ENCODE peak calls at places on chromosomes 6 and 20, in six cellular contexts. Y, G, A, S, K and E are unnamed samples.

GRCh38 chr6:94269256-94269655 is 849.9 kb upstream of the EPHA7 start:
- DNase-seq in Y (no peak), G (no peak), A (no peak), S (no peak), K (no peak), E (no peak)

GRCh38 chr6:6436946-6437345 is 116.5 kb upstream of the F13A1 start:
- DNase-seq in Y (no peak), G (no peak), A (no peak), S (no peak), K (no peak), E (no peak)

GRCh38 chr20:63635431-63636141 is 8.7 kb upstream of the GMEB2 start:
- DNase-seq in Y (no peak), G (no peak), A (no peak), S (peak), K (peak), E (no peak)

GRCh38 chr6:138227316-138227781 is 9.1 kb upstream of the PBOV1 start:
- DNase-seq in Y (no peak), G (no peak), A (no peak), S (peak), K (no peak), E (no peak)

GRCh38 chr6:108707328-108707976 is 140.8 kb upstream of the ARMC2 start:
- DNase-seq in Y (peak), G (no peak), A (no peak), S (no peak), K (no peak), E (no peak)

GRCh38 chr20:24577271-24577909 is 108.0 kb downstream of the SYNDIG1 start:
- DNase-seq in Y (no peak), G (no peak), A (no peak), S (no peak), K (no peak), E (no peak)

GRCh38 chr6:43013020-43013842 is 515 bp downstream of the MEA1 start:
- DNase-seq in Y (peak), G (no peak), A (no peak), S (no peak), K (no peak), E (no peak)

GRCh38 chr20:43893930-43894329 is 20.7 kb upstream of the TOX2 start:
- DNase-seq in Y (peak), G (no peak), A (no peak), S (no peak), K (no peak), E (no peak)

GRCh38 chr6:129947797-129948196 is 70.6 kb upstream of the L3MBTL3 start:
- DNase-seq in Y (no peak), G (no peak), A (no peak), S (no peak), K (no peak), E (no peak)

GRCh38 chr6:137904822-137905617 is 38.0 kb downstream of the TNFAIP3 start:
- DNase-seq in Y (peak), G (no peak), A (no peak), S (no peak), K (peak), E (no peak)

GRCh38 chr20:13041574-13042457 is 33.0 kb downstream of the SPTLC3 start:
- DNase-seq in Y (peak), G (no peak), A (no peak), S (no peak), K (no peak), E (no peak)

GRCh38 chr6:106581468-106581867 is 47.8 kb downstream of the RTN4IP1 start:
- DNase-seq in Y (no peak), G (no peak), A (no peak), S (no peak), K (no peak), E (no peak)

GRCh38 chr6:14384175-14384949 is 266.8 kb downstream of the CD83 start:
- DNase-seq in Y (no peak), G (no peak), A (no peak), S (no peak), K (no peak), E (no peak)

GRCh38 chr6:33714385-33715040 is 3.0 kb upstream of the UQCC2 start:
- DNase-seq in Y (no peak), G (no peak), A (no peak), S (no peak), K (no peak), E (no peak)

GRCh38 chr20:63325554-63326313 is 32.7 kb downstream of the COL20A1 start:
- DNase-seq in Y (no peak), G (no peak), A (peak), S (peak), K (no peak), E (no peak)

GRCh38 chr6:156842598-156843250 is 65.5 kb downstream of the ARID1B start:
- DNase-seq in Y (no peak), G (no peak), A (no peak), S (no peak), K (no peak), E (no peak)

GRCh38 chr6:135304883-135305282 is 123.8 kb downstream of the MYB start:
- DNase-seq in Y (no peak), G (no peak), A (no peak), S (no peak), K (no peak), E (no peak)

GRCh38 chr20:49445176-49445575 is 37.3 kb downstream of the KCNB1 start:
- DNase-seq in Y (peak), G (no peak), A (no peak), S (no peak), K (no peak), E (no peak)

GRCh38 chr6:15016813-15017212 is 229.1 kb upstream of the JARID2 start:
- DNase-seq in Y (no peak), G (no peak), A (no peak), S (no peak), K (no peak), E (no peak)

GRCh38 chr20:13212750-13213149 is 8.3 kb upstream of the ISM1 start:
- DNase-seq in Y (peak), G (no peak), A (no peak), S (no peak), K (no peak), E (peak)

GRCh38 chr6:141501616-141502015 is 631.1 kb upstream of the GJE1 start:
- DNase-seq in Y (no peak), G (no peak), A (no peak), S (no peak), K (no peak), E (no peak)

GRCh38 chr6:138465007-138465645 is 34.2 kb downstream of the NHSL1 start:
- DNase-seq in Y (peak), G (peak), A (no peak), S (no peak), K (no peak), E (peak)

GRCh38 chr20:15702161-15702560 is 871.1 kb downstream of the KIF16B start:
- DNase-seq in Y (peak), G (peak), A (no peak), S (no peak), K (no peak), E (no peak)

GRCh38 chr20:15700147-15700765 is 873.0 kb downstream of the KIF16B start:
- DNase-seq in Y (peak), G (no peak), A (no peak), S (no peak), K (no peak), E (no peak)

GRCh38 chr20:15703171-15703911 is 869.9 kb downstream of the KIF16B start:
- DNase-seq in Y (peak), G (peak), A (no peak), S (no peak), K (no peak), E (no peak)

GRCh38 chr20:15699431-15700146 is 873.7 kb downstream of the KIF16B start:
- DNase-seq in Y (no peak), G (no peak), A (no peak), S (no peak), K (no peak), E (no peak)
- H3K4me3 ChIP-seq in Y (no peak), G (no peak), A (no peak), S (no peak), K (no peak), E (no peak)

GRCh38 chr6:114342826-114343781 is at the start of gene HS3ST5:
- DNase-seq in Y (peak), G (peak), A (peak), S (peak), K (peak), E (no peak)
- TF ChIP-seq CTCF in Y (no peak), G (peak), A (peak), S (no peak), K (peak), E (peak)

DNA sequence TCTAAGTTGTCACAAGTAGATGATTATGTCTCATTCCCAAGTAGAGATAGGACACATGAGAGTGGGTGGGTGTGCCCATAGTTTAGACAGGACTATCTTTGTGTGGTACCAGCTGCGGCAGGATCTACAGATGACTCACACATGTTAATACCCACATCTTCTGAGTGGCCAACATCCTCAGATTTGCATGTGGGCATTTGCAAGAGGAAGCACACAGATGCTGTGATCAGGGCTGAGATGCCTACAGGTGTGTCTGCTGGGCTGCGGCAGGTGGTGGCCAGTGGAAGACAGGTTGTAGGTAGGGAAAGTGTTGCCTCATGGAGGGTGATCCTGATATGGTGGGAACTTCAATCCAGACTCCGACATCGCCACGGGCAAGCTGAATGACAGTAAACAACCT is 50.8 kb downstream of the UTRN start:
- DNase-seq in Y (peak), G (no peak), A (no peak), S (no peak), K (peak), E (no peak)
- H3K4me3 ChIP-seq in Y (no peak), G (no peak), A (no peak), S (no peak), K (no peak), E (no peak)

DNA sequence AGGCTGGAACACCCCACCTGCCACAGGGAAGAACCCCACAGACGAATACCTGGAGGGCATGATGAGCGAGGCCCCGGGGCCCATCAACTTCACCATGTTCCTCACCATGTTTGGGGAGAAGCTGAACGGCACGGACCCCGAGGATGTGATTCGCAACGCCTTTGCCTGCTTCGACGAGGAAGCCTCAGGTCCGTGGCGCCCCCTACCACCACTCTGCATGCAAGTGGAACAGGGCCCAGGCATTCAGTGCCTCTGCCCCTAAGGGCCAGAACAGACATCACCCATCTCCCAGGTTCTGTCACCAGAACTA is 6.6 kb downstream of the MYL9 start:
- DNase-seq in Y (no peak), G (no peak), A (peak), S (no peak), K (no peak), E (no peak)
- TF ChIP-seq CTCF in Y (peak), G (peak), A (no peak), S (no peak), K (no peak), E (peak)

DNA sequence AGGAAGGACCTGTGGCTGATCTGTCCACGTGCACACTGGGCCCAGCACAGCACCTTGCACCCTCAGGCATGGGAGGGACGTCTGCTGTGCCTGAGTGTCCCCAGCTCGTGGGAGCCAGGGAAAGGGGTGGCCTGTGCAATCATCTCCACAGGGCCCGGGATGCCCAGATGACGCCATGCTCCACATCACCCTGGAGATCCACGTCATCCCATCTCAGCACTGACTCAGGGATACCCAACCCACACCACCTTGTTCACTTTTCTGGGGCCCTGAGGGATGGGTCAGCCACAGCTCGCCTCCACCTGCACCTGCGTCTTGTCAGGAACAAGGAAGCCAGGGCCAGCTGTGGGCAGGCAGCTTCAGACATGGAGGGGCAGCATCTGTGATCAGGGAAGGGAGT is 48.2 kb downstream of the RAB44 start:
- DNase-seq in Y (no peak), G (no peak), A (no peak), S (peak), K (no peak), E (no peak)
- H3K4me3 ChIP-seq in Y (no peak), G (no peak), A (no peak), S (no peak), K (no peak), E (no peak)

DNA sequence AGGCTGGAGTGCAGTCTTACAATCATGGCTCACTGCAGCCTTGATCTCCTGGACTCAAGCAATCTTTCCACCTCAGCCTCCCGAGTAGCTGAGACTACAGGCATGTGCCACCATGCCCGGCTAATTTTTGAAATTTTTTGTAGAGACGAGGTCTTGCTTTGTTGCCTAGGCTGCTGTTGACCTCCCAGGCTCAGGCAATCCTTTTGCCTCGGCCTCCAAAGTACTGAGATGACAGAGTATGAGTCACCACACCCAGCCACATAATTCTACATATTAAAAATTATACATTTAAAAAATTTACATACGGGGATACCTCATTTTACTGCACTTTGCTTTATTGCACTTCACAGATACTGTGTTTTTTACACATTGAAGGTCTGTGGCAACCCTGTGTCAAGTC is 115.1 kb downstream of the MAN1A1 start:
- DNase-seq in Y (no peak), G (no peak), A (no peak), S (no peak), K (no peak), E (no peak)
- TF ChIP-seq CTCF in Y (no peak), G (no peak), A (no peak), S (no peak), K (no peak), E (no peak)

DNA sequence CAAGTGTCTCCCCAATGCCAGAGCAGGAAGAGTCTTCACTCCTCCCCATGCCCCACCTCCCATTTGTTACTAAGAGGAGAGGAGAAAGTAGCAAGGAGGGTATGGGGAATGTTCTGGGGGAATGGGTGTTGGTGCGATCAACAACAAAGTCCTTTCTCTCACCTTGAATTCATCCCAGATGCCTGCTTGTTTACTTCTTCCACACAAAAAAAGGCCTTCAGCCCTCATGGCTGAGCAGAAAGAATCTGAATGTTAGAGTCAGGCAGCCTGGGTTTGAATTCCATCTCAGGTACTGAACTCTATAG is 9.9 kb downstream of the MOG start:
- DNase-seq in Y (no peak), G (no peak), A (no peak), S (no peak), K (no peak), E (no peak)
- H3K4me3 ChIP-seq in Y (no peak), G (no peak), A (no peak), S (no peak), K (no peak), E (no peak)

DNA sequence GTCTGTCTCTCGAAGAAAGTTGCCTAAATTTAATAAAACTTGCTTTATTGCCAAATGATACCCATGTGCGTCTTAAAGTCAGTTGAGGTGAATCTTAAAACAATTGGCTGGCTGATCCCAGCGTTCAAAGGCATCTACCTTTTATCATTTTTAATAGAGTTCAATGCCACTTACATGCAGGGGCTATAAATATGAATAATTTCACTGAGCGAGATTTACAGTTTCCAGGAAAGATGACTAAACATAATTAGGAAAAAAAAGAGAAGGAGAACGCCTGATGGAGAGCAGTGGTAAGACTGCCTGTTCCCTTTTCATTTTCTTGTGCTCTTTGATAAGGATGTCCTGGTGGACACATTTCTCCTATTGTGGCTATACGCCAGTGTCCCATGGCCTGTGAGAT is 139.9 kb upstream of the SLC22A23 start:
- DNase-seq in Y (peak), G (no peak), A (no peak), S (no peak), K (no peak), E (no peak)
- TF ChIP-seq CTCF in Y (no peak), G (no peak), A (no peak), S (no peak), K (no peak), E (no peak)